ENCODE peak calls at places on chromosomes 5 and 9, in nine cellular contexts. Z is sigmoid colon, K is fibroblast of lung, S is keratinocyte, X is pancreas, V is endothelial cell of umbilical vein, P is HCT116, M is A673, F is neural progenitor cell. U is an unnamed sample. For H3K4me1, the result is how much of the 10 kb centered on the place peaks cover.

GRCh38 chr9:127049044-127049443 is 73.4 kb downstream of the ANGPTL2 start:
- DNase-seq in Z (peak), K (peak), S (peak), X (no peak), V (peak), P (no peak), M (peak), F (no peak), U (no peak)

GRCh38 chr9:123654218-123654617 is 275.7 kb downstream of the DENND1A start:
- DNase-seq in Z (no peak), K (no peak), S (no peak), X (no peak), V (no peak), P (no peak), M (no peak), F (no peak), U (no peak)

GRCh38 chr5:1202798-1203185 is 1.4 kb downstream of the SLC6A19 start:
- DNase-seq in Z (no peak), K (no peak), S (no peak), X (no peak), V (no peak), P (no peak), M (no peak), F (no peak), U (no peak)

GRCh38 chr9:99264070-99264469 is 42.0 kb downstream of the SEC61B start:
- DNase-seq in Z (no peak), K (peak), S (no peak), X (no peak), V (peak), P (peak), M (peak), F (peak), U (peak)

GRCh38 chr9:127985011-127985410 is 4.2 kb upstream of the EEIG1 start:
- DNase-seq in Z (no peak), K (no peak), S (no peak), X (no peak), V (no peak), P (no peak), M (no peak), F (no peak), U (no peak)

GRCh38 chr9:137397675-137398423 is 25.1 kb downstream of the EXD3 start:
- DNase-seq in Z (no peak), K (no peak), S (no peak), X (no peak), V (no peak), P (no peak), M (no peak), F (peak), U (no peak)

GRCh38 chr9:2478421-2478820 is 143.2 kb upstream of the VLDLR start:
- DNase-seq in Z (no peak), K (no peak), S (no peak), X (no peak), V (peak), P (no peak), M (no peak), F (no peak), U (no peak)

GRCh38 chr5:52339285-52339684 is 448.4 kb upstream of the ITGA1 start:
- DNase-seq in Z (no peak), K (no peak), S (no peak), X (no peak), V (no peak), P (no peak), M (no peak), F (no peak), U (no peak)

GRCh38 chr9:72979405-72980100 is 26.7 kb upstream of the ALDH1A1 start:
- DNase-seq in Z (no peak), K (no peak), S (no peak), X (no peak), V (no peak), P (no peak), M (no peak), F (no peak), U (no peak)

GRCh38 chr9:94553029-94553938 is 1.6 kb upstream of the PCAT7 start:
- DNase-seq in Z (no peak), K (no peak), S (no peak), X (no peak), V (no peak), P (no peak), M (no peak), F (peak), U (peak)

GRCh38 chr9:127057970-127058644 is 64.3 kb downstream of the ANGPTL2 start:
- DNase-seq in Z (no peak), K (peak), S (no peak), X (no peak), V (no peak), P (no peak), M (no peak), F (no peak), U (no peak)

GRCh38 chr5:78881884-78882283 is 103.2 kb downstream of the ARSB start:
- DNase-seq in Z (no peak), K (no peak), S (no peak), X (no peak), V (no peak), P (no peak), M (no peak), F (no peak), U (no peak)

GRCh38 chr5:78300464-78301045 is 6.1 kb upstream of the AP3B1 start:
- DNase-seq in Z (no peak), K (peak), S (no peak), X (no peak), V (no peak), P (peak), M (no peak), F (no peak), U (no peak)

GRCh38 chr9:93194584-93194983 is 10.6 kb downstream of the WNK2 start:
- DNase-seq in Z (no peak), K (no peak), S (no peak), X (no peak), V (no peak), P (no peak), M (no peak), F (no peak), U (no peak)

GRCh38 chr5:112366987-112367386 is 52.1 kb downstream of the EPB41L4A start:
- DNase-seq in Z (no peak), K (no peak), S (no peak), X (no peak), V (no peak), P (peak), M (peak), F (peak), U (peak)

GRCh38 chr5:142107729-142108431 is 699 bp upstream of the NDFIP1 start:
- DNase-seq in Z (no peak), K (no peak), S (no peak), X (no peak), V (no peak), P (no peak), M (no peak), F (no peak), U (no peak)

GRCh38 chr9:133420392-133420827 is 1.8 kb upstream of the ADAMTS13 start:
- DNase-seq in Z (no peak), K (no peak), S (no peak), X (no peak), V (no peak), P (no peak), M (no peak), F (peak), U (no peak)

GRCh38 chr5:80959138-80959537 is 1.0 kb upstream of the RASGRF2 start:
- DNase-seq in Z (no peak), K (no peak), S (no peak), X (no peak), V (no peak), P (no peak), M (no peak), F (peak), U (no peak)

GRCh38 chr5:55231476-55232193 is 1.8 kb downstream of the CCNO start:
- DNase-seq in Z (no peak), K (peak), S (no peak), X (peak), V (peak), P (no peak), M (no peak), F (peak), U (peak)

GRCh38 chr9:115969096-115969495 is 184.5 kb upstream of the PAPPA start:
- DNase-seq in Z (no peak), K (no peak), S (no peak), X (no peak), V (no peak), P (no peak), M (no peak), F (no peak), U (no peak)

GRCh38 chr5:139147743-139148079 is 50.5 kb downstream of the SIL1 start:
- DNase-seq in Z (peak), K (peak), S (no peak), X (peak), V (no peak), P (no peak), M (peak), F (no peak), U (peak)

GRCh38 chr5:133611357-133612020 is 852 bp downstream of the FSTL4 start:
- DNase-seq in Z (no peak), K (no peak), S (no peak), X (no peak), V (no peak), P (no peak), M (peak), F (peak), U (peak)

GRCh38 chr5:140251527-140251973 is 51.4 kb downstream of the PFDN1 start:
- DNase-seq in Z (no peak), K (peak), S (peak), X (no peak), V (peak), P (peak), M (peak), F (no peak), U (no peak)

GRCh38 chr9:129176786-129177442 is 1.1 kb downstream of the IER5L start:
- DNase-seq in Z (peak), K (peak), S (no peak), X (peak), V (peak), P (no peak), M (peak), F (peak), U (peak)

GRCh38 chr5:159951387-159951786 is 35.1 kb downstream of the ADRA1B start:
- DNase-seq in Z (no peak), K (no peak), S (no peak), X (no peak), V (no peak), P (peak), M (peak), F (peak), U (peak)

GRCh38 chr9:137365056-137365455 is 57.9 kb downstream of the EXD3 start:
- DNase-seq in Z (no peak), K (no peak), S (no peak), X (no peak), V (no peak), P (no peak), M (no peak), F (no peak), U (no peak)

GRCh38 chr9:132372177-132373095 is 17.6 kb upstream of the SETX start:
- DNase-seq in Z (peak), K (no peak), S (no peak), X (peak), V (peak), P (no peak), M (peak), F (no peak), U (peak)

GRCh38 chr5:149853701-149854100 is 90.9 kb downstream of the PDE6A start:
- DNase-seq in Z (no peak), K (no peak), S (no peak), X (no peak), V (no peak), P (no peak), M (no peak), F (no peak), U (no peak)

GRCh38 chr9:135039266-135039870 is 48.1 kb upstream of the OLFM1 start:
- DNase-seq in Z (peak), K (no peak), S (no peak), X (no peak), V (no peak), P (no peak), M (no peak), F (no peak), U (no peak)

GRCh38 chr5:20680718-20681302 is 692.8 kb upstream of the CDH18 start:
- DNase-seq in Z (no peak), K (no peak), S (no peak), X (no peak), V (no peak), P (no peak), M (no peak), F (peak), U (no peak)

GRCh38 chr9:128846680-128847030 is 17.1 kb upstream of the SPOUT1 start:
- DNase-seq in Z (no peak), K (no peak), S (no peak), X (no peak), V (no peak), P (no peak), M (no peak), F (no peak), U (no peak)

GRCh38 chr5:14107536-14107935 is 35.6 kb upstream of the TRIO start:
- DNase-seq in Z (no peak), K (peak), S (no peak), X (no peak), V (no peak), P (no peak), M (no peak), F (no peak), U (no peak)
- H3K4me1 ChIP-seq in Z (under half), K (under half), S (under half), X (under half), V (under half), P (under half), M (under half), F (under half), U (under half)

GRCh38 chr5:171336486-171337206 is 27.6 kb downstream of the TLX3 start:
- DNase-seq in Z (no peak), K (peak), S (no peak), X (peak), V (peak), P (peak), M (peak), F (peak), U (peak)
- TF ChIP-seq CTCF in Z (peak), K (peak), S (peak), X (peak), V (peak), P (peak), M (peak), F (peak), U (peak)

GRCh38 chr5:68962632-68963484 is 131.0 kb upstream of the SLC30A5 start:
- DNase-seq in Z (peak), K (peak), S (no peak), X (peak), V (peak), P (peak), M (peak), F (peak), U (peak)
- H3K4me3 ChIP-seq in Z (no peak), K (peak), S (no peak), X (no peak), V (no peak), P (no peak), M (no peak), F (no peak), U (no peak)

DNA sequence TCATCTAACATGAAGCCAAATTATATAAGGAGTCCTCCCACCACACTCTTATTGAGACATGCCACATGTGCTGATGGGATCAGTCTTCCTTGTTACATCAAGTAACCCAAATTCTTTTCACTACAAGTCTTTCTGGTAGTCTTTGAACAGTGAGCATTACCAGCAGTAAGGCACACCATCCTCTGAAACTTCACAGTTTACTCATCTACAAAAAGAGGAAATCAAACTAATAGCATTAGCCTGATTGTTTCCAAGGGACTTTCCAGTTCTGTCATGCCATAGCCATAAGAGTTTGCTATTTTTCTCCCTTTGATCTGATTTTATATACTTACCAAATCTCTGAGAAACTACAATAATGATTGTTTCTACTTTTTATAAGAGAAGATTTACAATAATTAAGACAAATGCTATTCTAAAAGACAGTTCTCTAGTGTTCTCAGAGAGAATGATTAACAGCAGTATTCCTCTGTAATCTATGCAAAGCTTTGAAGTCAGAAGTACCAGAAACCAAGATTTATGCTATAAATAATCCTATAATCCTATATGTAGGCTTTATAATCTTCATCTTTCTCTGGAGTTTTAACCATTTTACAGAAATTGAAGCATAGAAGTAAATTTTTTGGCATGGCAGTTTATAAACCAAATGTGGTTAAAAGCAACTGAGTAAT is 166.2 kb upstream of the ACO1 start:
- DNase-seq in Z (no peak), K (no peak), S (no peak), X (no peak), V (no peak), P (no peak), M (no peak), F (no peak), U (no peak)
- H3K4me1 ChIP-seq in Z (under half), K (under half), S (under half), X (under half), V (under half), P (under half), M (under half), F (under half), U (under half)

GRCh38 chr5:110056580-110057114 is 366.9 kb downstream of the MAN2A1 start:
- DNase-seq in Z (no peak), K (no peak), S (no peak), X (no peak), V (no peak), P (no peak), M (no peak), F (no peak), U (no peak)

GRCh38 chr5:110055301-110055700 is 365.6 kb downstream of the MAN2A1 start:
- DNase-seq in Z (no peak), K (peak), S (no peak), X (no peak), V (no peak), P (no peak), M (peak), F (no peak), U (no peak)

GRCh38 chr5:110053824-110054223 is 364.1 kb downstream of the MAN2A1 start:
- DNase-seq in Z (no peak), K (no peak), S (no peak), X (no peak), V (no peak), P (no peak), M (no peak), F (no peak), U (no peak)

GRCh38 chr5:110053205-110053604 is 363.5 kb downstream of the MAN2A1 start:
- DNase-seq in Z (no peak), K (no peak), S (no peak), X (no peak), V (no peak), P (no peak), M (peak), F (no peak), U (no peak)

DNA sequence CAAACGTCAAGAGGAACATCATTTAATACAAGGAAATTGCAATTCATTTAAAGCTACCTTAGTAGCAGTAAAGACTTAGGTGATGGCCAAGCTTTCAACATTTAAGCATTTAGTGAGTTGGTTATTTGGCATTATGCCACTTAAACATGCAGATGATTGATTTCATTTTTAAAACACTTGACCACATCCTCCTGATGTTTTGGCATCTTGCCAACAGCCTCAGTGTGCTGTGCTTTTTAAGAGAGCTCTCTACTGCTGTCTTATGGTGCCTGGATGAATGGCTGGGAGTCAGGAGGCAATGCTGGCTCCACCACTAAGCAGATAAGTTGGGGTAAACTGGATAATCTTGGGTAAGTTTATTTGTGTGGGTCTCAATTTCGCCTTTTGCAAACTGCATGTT is 364.5 kb downstream of the MAN2A1 start:
- DNase-seq in Z (peak), K (peak), S (peak), X (no peak), V (peak), P (peak), M (peak), F (peak), U (peak)
- TF ChIP-seq CTCF in Z (no peak), K (peak), S (peak), X (no peak), V (no peak), P (no peak), M (peak), F (peak), U (peak)

GRCh38 chr9:19466268-19466639 is 57.4 kb downstream of the ACER2 start:
- DNase-seq in Z (no peak), K (no peak), S (no peak), X (no peak), V (no peak), P (no peak), M (no peak), F (no peak), U (no peak)

GRCh38 chr9:19461135-19461534 is 52.3 kb downstream of the ACER2 start:
- DNase-seq in Z (no peak), K (no peak), S (no peak), X (no peak), V (no peak), P (no peak), M (no peak), F (no peak), U (no peak)

GRCh38 chr9:19464764-19465570 is 56.2 kb downstream of the ACER2 start:
- DNase-seq in Z (peak), K (peak), S (no peak), X (peak), V (peak), P (peak), M (peak), F (peak), U (peak)

GRCh38 chr9:19464061-19464763 is 55.4 kb downstream of the ACER2 start:
- DNase-seq in Z (no peak), K (no peak), S (no peak), X (no peak), V (no peak), P (no peak), M (no peak), F (no peak), U (no peak)

DNA sequence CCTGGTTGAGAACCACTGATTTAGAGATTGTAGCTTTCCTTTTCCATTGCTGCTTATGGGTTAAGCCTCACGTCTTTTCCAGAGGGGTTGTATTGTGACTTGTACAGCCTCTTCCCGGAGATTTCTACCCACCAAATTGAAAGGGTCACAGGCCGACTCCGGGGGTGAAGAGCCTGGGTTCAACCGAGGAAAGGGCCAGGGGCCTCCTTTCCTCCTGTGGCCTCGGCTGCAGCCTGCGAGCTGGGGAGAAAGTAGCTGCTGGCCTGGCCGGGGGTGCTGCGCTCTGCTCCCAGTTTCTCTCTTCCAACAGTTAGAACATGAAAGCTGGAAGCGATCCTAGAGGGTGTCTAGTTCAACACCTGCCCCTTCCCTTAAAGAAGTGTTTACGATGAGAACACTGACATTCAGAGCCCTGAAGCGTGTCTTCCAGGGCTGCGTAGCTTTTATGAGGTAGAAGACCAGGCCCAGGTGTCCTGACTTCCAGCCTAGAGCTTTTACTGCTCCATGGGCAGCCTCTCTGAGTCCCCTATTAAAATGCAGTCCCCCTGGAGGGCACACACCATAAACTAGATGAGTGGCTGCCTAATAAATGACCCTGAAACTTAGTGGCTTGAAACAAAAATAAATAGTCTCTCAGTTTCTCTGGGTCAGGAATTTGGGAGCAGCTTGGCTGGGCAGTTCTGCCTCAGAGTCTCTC is 56.9 kb downstream of the ACER2 start:
- DNase-seq in Z (no peak), K (no peak), S (no peak), X (no peak), V (no peak), P (no peak), M (no peak), F (no peak), U (no peak)
- H3K4me3 ChIP-seq in Z (no peak), K (no peak), S (no peak), X (no peak), V (no peak), P (no peak), M (no peak), F (no peak), U (no peak)

DNA sequence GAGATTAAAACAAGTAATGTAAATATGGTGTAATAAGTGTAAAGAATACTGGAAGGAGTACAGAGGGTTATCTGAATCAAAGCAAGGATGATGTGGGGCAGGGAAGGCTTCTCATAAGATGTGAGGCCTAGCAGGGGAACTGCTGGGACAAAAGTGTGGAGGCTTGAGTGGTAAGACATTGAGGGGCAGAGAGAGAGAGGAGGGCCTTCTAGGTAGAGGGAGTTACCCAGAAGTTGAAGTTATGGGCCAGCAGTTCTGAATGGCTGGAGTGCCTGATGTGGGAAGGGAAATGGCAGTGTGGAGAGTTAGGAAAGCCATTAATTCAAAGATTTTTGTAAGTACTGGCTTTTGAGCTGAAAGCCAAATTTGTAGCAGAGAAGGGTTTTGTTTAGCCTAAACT is 36.8 kb downstream of the CPEB4 start:
- DNase-seq in Z (no peak), K (no peak), S (no peak), X (no peak), V (no peak), P (no peak), M (no peak), F (no peak), U (no peak)
- H3K4me1 ChIP-seq in Z (under half), K (under half), S (under half), X (half or more), V (under half), P (under half), M (under half), F (under half), U (half or more)

U was measured in cardiac muscle cell.